ENCODE peak calls at places on chromosomes 12 and 14, in seven cellular contexts. L is heart right ventricle, J is mucosa of descending colon, N is kidney, G is astrocyte of the spinal cord, V is vagina, I is heart left ventricle. T is an unnamed sample.

GRCh38 chr12:116265361-116266128 is 11.9 kb downstream of the MED13L start:
- DNase-seq in V (no peak), G (no peak), J (no peak), N (no peak), I (no peak), L (no peak), T (no peak)

GRCh38 chr14:89911018-89911919 is 43.3 kb downstream of the EFCAB11 start:
- DNase-seq in L (no peak), J (peak), V (no peak), G (peak), I (no peak), N (no peak), T (peak)

GRCh38 chr12:116694653-116695463 is 43.0 kb downstream of the SPRING1 start:
- DNase-seq in V (no peak), J (no peak), N (no peak), G (no peak), I (peak), L (no peak), T (no peak)

GRCh38 chr14:89869606-89870005 is 84.9 kb downstream of the EFCAB11 start:
- DNase-seq in J (no peak), I (no peak), N (no peak), G (no peak), L (no peak), V (no peak), T (no peak)

GRCh38 chr14:101354726-101355125 is 206.6 kb upstream of the DIO3 start:
- DNase-seq in V (no peak), J (no peak), N (no peak), I (no peak), G (no peak), L (no peak), T (no peak)

GRCh38 chr14:48974994-48975393 is 611.2 kb downstream of the RPS29 start:
- DNase-seq in N (no peak), I (no peak), G (no peak), J (no peak), L (no peak), V (no peak), T (no peak)

GRCh38 chr12:46470039-46470627 is 97.6 kb upstream of the SLC38A2 start:
- DNase-seq in J (no peak), G (no peak), L (no peak), V (no peak), I (no peak), N (no peak), T (peak)

GRCh38 chr12:58509116-58509885 is 411.0 kb downstream of the LRIG3 start:
- DNase-seq in N (no peak), J (no peak), L (no peak), G (peak), I (no peak), V (no peak), T (peak)

GRCh38 chr14:93132472-93133065 is 16.8 kb upstream of the ITPK1 start:
- DNase-seq in N (no peak), I (no peak), J (no peak), G (peak), V (no peak), L (peak), T (peak)

GRCh38 chr12:90484130-90484529 is 470.8 kb downstream of the CCER1 start:
- DNase-seq in L (no peak), V (no peak), J (no peak), G (no peak), N (no peak), I (peak), T (no peak)

GRCh38 chr12:125284945-125285344 is 219.7 kb downstream of the AACS start:
- DNase-seq in L (no peak), I (no peak), G (no peak), J (no peak), V (no peak), N (no peak), T (no peak)

GRCh38 chr12:58640314-58640713 is 280.0 kb downstream of the LRIG3 start:
- DNase-seq in I (no peak), G (no peak), N (no peak), L (no peak), J (no peak), V (no peak), T (peak)

GRCh38 chr12:91327889-91328288 is 145.3 kb upstream of the DCN start:
- DNase-seq in V (no peak), G (peak), J (no peak), L (no peak), N (no peak), I (no peak), T (no peak)

GRCh38 chr12:47274725-47275124 is 195.0 kb upstream of the AMIGO2 start:
- DNase-seq in N (no peak), I (no peak), V (no peak), G (no peak), L (no peak), J (no peak), T (no peak)

GRCh38 chr14:68318788-68319187 is 474.1 kb downstream of the ZFP36L1 start:
- DNase-seq in G (peak), J (no peak), V (no peak), N (no peak), I (no peak), L (no peak), T (peak)

GRCh38 chr12:109923038-109923437 is 23.0 kb downstream of the TCHP start:
- DNase-seq in V (no peak), G (no peak), J (no peak), L (no peak), N (no peak), I (no peak), T (no peak)

GRCh38 chr12:69510176-69510827 is 40.1 kb downstream of the FRS2 start:
- DNase-seq in N (no peak), G (no peak), L (no peak), V (no peak), J (no peak), I (no peak), T (no peak)

GRCh38 chr12:65511134-65511912 is 232.8 kb downstream of the MSRB3 start:
- DNase-seq in G (peak), V (no peak), J (no peak), I (peak), N (no peak), L (peak), T (no peak)

GRCh38 chr12:56034586-56035332 is 7.0 kb upstream of the RPS26 start:
- DNase-seq in I (no peak), J (no peak), V (no peak), N (no peak), L (no peak), G (no peak), T (no peak)

GRCh38 chr12:53299101-53299453 is 418 bp upstream of the MYG1 start:
- DNase-seq in N (no peak), V (no peak), I (no peak), J (no peak), L (no peak), G (peak), T (peak)

GRCh38 chr14:47442206-47442605 is 233.2 kb downstream of the MDGA2 start:
- DNase-seq in I (no peak), V (no peak), N (no peak), L (peak), G (peak), J (no peak), T (peak)

GRCh38 chr12:20011200-20011599 is 357.1 kb upstream of the PDE3A start:
- DNase-seq in V (no peak), L (peak), I (no peak), J (no peak), G (peak), N (no peak), T (peak)

GRCh38 chr12:26304273-26304672 is 108.9 kb downstream of the SSPN start:
- DNase-seq in G (no peak), I (no peak), N (no peak), V (no peak), J (no peak), L (no peak), T (no peak)

GRCh38 chr14:50542941-50543418 is 10.6 kb upstream of the MAP4K5 start:
- DNase-seq in J (no peak), L (peak), V (no peak), G (peak), N (no peak), I (no peak), T (peak)

GRCh38 chr12:42201061-42201460 is 37.0 kb downstream of the YAF2 start:
- DNase-seq in L (no peak), G (no peak), N (no peak), I (no peak), V (no peak), J (no peak), T (peak)

GRCh38 chr12:12883369-12884001 is 7.9 kb upstream of the GPRC5A start:
- DNase-seq in J (no peak), I (no peak), N (no peak), L (no peak), V (no peak), G (peak), T (peak)

GRCh38 chr14:88706425-88706824 is 86.3 kb downstream of the EML5 start:
- DNase-seq in G (peak), N (no peak), I (no peak), L (no peak), J (no peak), V (no peak), T (peak)

GRCh38 chr12:76282744-76283143 is 65.5 kb downstream of the BBS10 start:
- DNase-seq in L (no peak), J (no peak), V (no peak), N (no peak), I (no peak), G (no peak), T (no peak)

GRCh38 chr12:48454675-48455074 is 17.7 kb upstream of the ANP32D start:
- DNase-seq in V (no peak), L (no peak), J (no peak), I (no peak), N (no peak), G (peak), T (peak)

GRCh38 chr12:46430340-46430948 is 57.9 kb upstream of the SLC38A2 start:
- DNase-seq in I (no peak), N (no peak), L (peak), J (no peak), G (peak), V (no peak), T (peak)

GRCh38 chr12:77349703-77350102 is 284.3 kb upstream of the E2F7 start:
- DNase-seq in J (no peak), L (no peak), I (peak), N (no peak), G (peak), V (no peak), T (no peak)

GRCh38 chr14:105890474-105891220 is 364.3 kb downstream of the TMEM121 start:
- DNase-seq in L (no peak), G (no peak), J (peak), N (peak), V (peak), I (no peak), T (no peak)

GRCh38 chr14:56195727-56196126 is 77.5 kb downstream of the PELI2 start:
- DNase-seq in J (peak), L (peak), I (peak), N (peak), G (peak), V (no peak), T (peak)

GRCh38 chr12:111685322-111685810 is 390 bp downstream of the BRAP start:
- DNase-seq in L (no peak), I (peak), G (peak), V (no peak), N (no peak), J (no peak), T (no peak)

GRCh38 chr14:91354221-91354916 is 63.3 kb downstream of the CCDC88C start:
- DNase-seq in G (peak), L (no peak), I (no peak), N (peak), V (no peak), J (no peak), T (no peak)

GRCh38 chr12:131720921-131721320 is 10.0 kb downstream of the SFSWAP start:
- DNase-seq in G (no peak), J (no peak), I (no peak), N (no peak), L (no peak), V (no peak), T (peak)

GRCh38 chr14:68735836-68736235 is 57.0 kb downstream of the ZFP36L1 start:
- DNase-seq in G (no peak), I (no peak), V (no peak), J (no peak), N (no peak), L (no peak), T (no peak)

GRCh38 chr12:123106640-123107359 is 44.1 kb downstream of the PITPNM2 start:
- DNase-seq in L (no peak), G (no peak), V (no peak), I (peak), J (no peak), N (peak), T (no peak)

GRCh38 chr14:101843665-101844064 is 82.2 kb downstream of the PPP2R5C start:
- DNase-seq in V (no peak), G (no peak), I (no peak), N (no peak), J (no peak), L (no peak), T (peak)

GRCh38 chr12:78396538-78396937 is 468.0 kb upstream of the SYT1 start:
- DNase-seq in J (no peak), V (no peak), G (no peak), I (no peak), N (no peak), L (no peak), T (no peak)

GRCh38 chr12:78387721-78388120 is 476.9 kb upstream of the SYT1 start:
- DNase-seq in L (no peak), V (no peak), N (no peak), I (no peak), J (no peak), G (no peak), T (no peak)

GRCh38 chr12:78388461-78388860 is 476.1 kb upstream of the SYT1 start:
- DNase-seq in I (no peak), V (no peak), J (no peak), N (no peak), L (no peak), G (no peak), T (no peak)

GRCh38 chr12:78390920-78391319 is 473.7 kb upstream of the SYT1 start:
- DNase-seq in G (no peak), N (no peak), L (no peak), I (no peak), V (no peak), J (no peak), T (no peak)

GRCh38 chr12:78392918-78393317 is 471.7 kb upstream of the SYT1 start:
- DNase-seq in G (peak), I (no peak), J (no peak), L (no peak), V (no peak), N (no peak), T (peak)
- TF ChIP-seq CTCF in G (peak), I (no peak), J (no peak), L (no peak), V (no peak), N (no peak), T (peak)

DNA sequence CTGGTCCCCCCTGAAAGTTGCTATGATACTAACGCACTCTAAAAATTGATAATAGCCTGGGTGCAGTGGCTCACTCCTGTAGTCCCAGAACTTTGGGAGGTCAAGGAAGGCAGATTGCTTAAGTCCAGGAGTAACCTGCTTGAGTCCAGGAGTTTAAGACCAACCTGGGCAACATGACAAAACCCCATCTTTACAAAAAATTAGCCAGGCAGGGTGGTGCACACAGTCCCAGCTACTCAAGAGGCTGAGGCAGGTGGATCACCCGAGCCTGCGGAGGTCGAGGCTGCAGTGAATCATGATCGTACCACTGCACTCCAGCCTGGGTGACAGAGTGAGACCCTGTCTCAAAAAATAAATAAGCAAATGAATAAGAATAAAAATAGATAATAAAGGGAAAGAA is 42.9 kb downstream of the HEATR5A start:
- DNase-seq in N (no peak), I (no peak), J (no peak), L (no peak), V (no peak), G (no peak), T (no peak)
- H3K4me3 ChIP-seq in N (no peak), I (no peak), J (no peak), L (no peak), V (no peak), G (no peak), T (no peak)

DNA sequence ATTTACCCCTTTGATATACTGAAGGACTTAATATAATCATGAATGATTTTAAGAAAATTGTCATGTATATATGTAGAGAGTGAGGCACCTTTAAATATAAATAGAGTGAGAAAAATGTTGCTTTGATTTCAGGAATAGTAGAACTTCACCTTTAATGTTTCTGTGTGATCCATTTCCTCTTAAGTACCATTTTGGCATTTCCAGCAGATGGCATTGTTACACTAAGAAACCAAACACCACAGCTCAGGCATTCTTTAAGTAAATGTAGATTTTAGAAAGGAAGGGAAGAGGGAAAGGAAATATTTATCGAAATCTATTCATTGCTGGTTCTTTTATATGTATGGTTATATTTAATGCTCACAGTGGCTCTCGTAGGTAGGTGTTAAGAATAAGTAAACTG is 556.7 kb upstream of the FBXO33 start:
- DNase-seq in L (no peak), G (peak), I (no peak), V (no peak), N (no peak), J (no peak), T (peak)
- TF ChIP-seq CTCF in L (peak), G (peak), I (no peak), V (no peak), N (peak), J (no peak), T (peak)

GRCh38 chr12:54368016-54368708 is 3.9 kb upstream of the GPR84 start:
- DNase-seq in V (no peak), J (no peak), N (no peak), G (no peak), L (no peak), I (no peak), T (no peak)
- H3K4me3 ChIP-seq in V (no peak), J (no peak), N (no peak), G (no peak), L (no peak), I (no peak), T (peak)

T was measured in choroid plexus epithelial cell.